ENCODE peak calls at places on chromosomes 11 and 22, in ten cellular contexts. One of them, this sample, is unnamed.

GRCh38 chr22:41752011-41752975 is 48.2 kb upstream of the CCDC134 start:
- DNase-seq in endothelial cell: no peak
- DNase-seq in GM23248: peak; percentile 18
- DNase-seq in mucosa of descending colon: no peak
- DNase-seq in activated CD4-positive, alpha-beta T cell treated with anti-CD3 and anti-CD28 coated beads, Interleukin-2, amount 50 U/mL, for 24 hours: no peak
- DNase-seq in frontal cortex: no peak
- DNase-seq in NCI-H748 treated with DMSO at 0.1 percent for 48 hours: no peak
- DNase-seq in AML-193: no peak
- DNase-seq in spleen: no peak
- DNase-seq in fibroblast of gingiva: no peak
- DNase-seq in this sample: no peak

GRCh38 chr11:96122601-96123044 is 198.7 kb upstream of the MTMR2 start:
- DNase-seq in activated CD4-positive, alpha-beta T cell treated with anti-CD3 and anti-CD28 coated beads, Interleukin-2, amount 50 U/mL, for 24 hours: no peak
- DNase-seq in endothelial cell: no peak
- DNase-seq in mucosa of descending colon: no peak
- DNase-seq in frontal cortex: no peak
- DNase-seq in GM23248: peak; percentile 55
- DNase-seq in fibroblast of gingiva: no peak
- DNase-seq in NCI-H748 treated with DMSO at 0.1 percent for 48 hours: no peak
- DNase-seq in AML-193: no peak
- DNase-seq in spleen: no peak
- DNase-seq in this sample: no peak

GRCh38 chr11:3669128-3669527 is 2.1 kb downstream of the CHRNA10 start:
- DNase-seq in mucosa of descending colon: no peak
- DNase-seq in endothelial cell: no peak
- DNase-seq in NCI-H748 treated with DMSO at 0.1 percent for 48 hours: no peak
- DNase-seq in frontal cortex: no peak
- DNase-seq in fibroblast of gingiva: no peak
- DNase-seq in AML-193: no peak
- DNase-seq in activated CD4-positive, alpha-beta T cell treated with anti-CD3 and anti-CD28 coated beads, Interleukin-2, amount 50 U/mL, for 24 hours: no peak
- DNase-seq in GM23248: no peak
- DNase-seq in spleen: no peak
- DNase-seq in this sample: no peak

GRCh38 chr11:114183041-114183511 is 113.1 kb upstream of the NNMT start:
- DNase-seq in AML-193: no peak
- DNase-seq in fibroblast of gingiva: no peak
- DNase-seq in spleen: peak; percentile 89
- DNase-seq in GM23248: no peak
- DNase-seq in NCI-H748 treated with DMSO at 0.1 percent for 48 hours: no peak
- DNase-seq in endothelial cell: no peak
- DNase-seq in activated CD4-positive, alpha-beta T cell treated with anti-CD3 and anti-CD28 coated beads, Interleukin-2, amount 50 U/mL, for 24 hours: peak; percentile 14
- DNase-seq in frontal cortex: no peak
- DNase-seq in mucosa of descending colon: no peak
- DNase-seq in this sample: no peak

GRCh38 chr11:86247608-86248007 is 3.1 kb downstream of the EED start:
- DNase-seq in endothelial cell: no peak
- DNase-seq in frontal cortex: no peak
- DNase-seq in mucosa of descending colon: peak; percentile 58
- DNase-seq in NCI-H748 treated with DMSO at 0.1 percent for 48 hours: no peak
- DNase-seq in spleen: no peak
- DNase-seq in AML-193: no peak
- DNase-seq in fibroblast of gingiva: no peak
- DNase-seq in activated CD4-positive, alpha-beta T cell treated with anti-CD3 and anti-CD28 coated beads, Interleukin-2, amount 50 U/mL, for 24 hours: no peak
- DNase-seq in GM23248: no peak
- DNase-seq in this sample: no peak

GRCh38 chr11:117606211-117606610 is 190.8 kb downstream of the DSCAML1 start:
- DNase-seq in endothelial cell: no peak
- DNase-seq in frontal cortex: no peak
- DNase-seq in fibroblast of gingiva: no peak
- DNase-seq in NCI-H748 treated with DMSO at 0.1 percent for 48 hours: no peak
- DNase-seq in GM23248: no peak
- DNase-seq in mucosa of descending colon: no peak
- DNase-seq in activated CD4-positive, alpha-beta T cell treated with anti-CD3 and anti-CD28 coated beads, Interleukin-2, amount 50 U/mL, for 24 hours: no peak
- DNase-seq in AML-193: no peak
- DNase-seq in spleen: no peak
- DNase-seq in this sample: no peak

GRCh38 chr22:19429950-19430889 is 1.3 kb downstream of the HIRA start:
- DNase-seq in endothelial cell: no peak
- DNase-seq in spleen: no peak
- DNase-seq in GM23248: peak; percentile 73
- DNase-seq in frontal cortex: no peak
- DNase-seq in activated CD4-positive, alpha-beta T cell treated with anti-CD3 and anti-CD28 coated beads, Interleukin-2, amount 50 U/mL, for 24 hours: no peak
- DNase-seq in mucosa of descending colon: peak; percentile 46
- DNase-seq in NCI-H748 treated with DMSO at 0.1 percent for 48 hours: no peak
- DNase-seq in fibroblast of gingiva: peak; percentile 68
- DNase-seq in AML-193: peak; percentile 50
- DNase-seq in this sample: no peak

GRCh38 chr11:17765381-17766359 is 31.1 kb downstream of the KCNC1 start:
- DNase-seq in frontal cortex: no peak
- DNase-seq in endothelial cell: peak; percentile 23
- DNase-seq in activated CD4-positive, alpha-beta T cell treated with anti-CD3 and anti-CD28 coated beads, Interleukin-2, amount 50 U/mL, for 24 hours: no peak
- DNase-seq in AML-193: no peak
- DNase-seq in spleen: peak; percentile 59
- DNase-seq in NCI-H748 treated with DMSO at 0.1 percent for 48 hours: no peak
- DNase-seq in fibroblast of gingiva: no peak
- DNase-seq in GM23248: peak; percentile 14
- DNase-seq in mucosa of descending colon: no peak
- DNase-seq in this sample: no peak

GRCh38 chr11:94912806-94913205 is 60.5 kb downstream of the CWC15 start:
- DNase-seq in spleen: no peak
- DNase-seq in AML-193: no peak
- DNase-seq in NCI-H748 treated with DMSO at 0.1 percent for 48 hours: no peak
- DNase-seq in mucosa of descending colon: no peak
- DNase-seq in fibroblast of gingiva: no peak
- DNase-seq in frontal cortex: no peak
- DNase-seq in GM23248: no peak
- DNase-seq in endothelial cell: no peak
- DNase-seq in activated CD4-positive, alpha-beta T cell treated with anti-CD3 and anti-CD28 coated beads, Interleukin-2, amount 50 U/mL, for 24 hours: no peak
- DNase-seq in this sample: no peak

GRCh38 chr22:50253941-50254340 is 2.9 kb upstream of the HDAC10 start:
- DNase-seq in spleen: no peak
- DNase-seq in GM23248: no peak
- DNase-seq in endothelial cell: no peak
- DNase-seq in NCI-H748 treated with DMSO at 0.1 percent for 48 hours: no peak
- DNase-seq in frontal cortex: no peak
- DNase-seq in mucosa of descending colon: no peak
- DNase-seq in activated CD4-positive, alpha-beta T cell treated with anti-CD3 and anti-CD28 coated beads, Interleukin-2, amount 50 U/mL, for 24 hours: no peak
- DNase-seq in fibroblast of gingiva: no peak
- DNase-seq in AML-193: no peak
- DNase-seq in this sample: no peak

GRCh38 chr11:125079151-125079877 is 16.2 kb downstream of the SLC37A2 start:
- DNase-seq in fibroblast of gingiva: no peak
- DNase-seq in NCI-H748 treated with DMSO at 0.1 percent for 48 hours: no peak
- DNase-seq in AML-193: no peak
- DNase-seq in endothelial cell: no peak
- DNase-seq in spleen: no peak
- DNase-seq in GM23248: no peak
- DNase-seq in frontal cortex: no peak
- DNase-seq in activated CD4-positive, alpha-beta T cell treated with anti-CD3 and anti-CD28 coated beads, Interleukin-2, amount 50 U/mL, for 24 hours: no peak
- DNase-seq in mucosa of descending colon: no peak
- DNase-seq in this sample: no peak

GRCh38 chr22:50014053-50014501 is 1.5 kb upstream of the IL17REL start:
- DNase-seq in AML-193: no peak
- DNase-seq in activated CD4-positive, alpha-beta T cell treated with anti-CD3 and anti-CD28 coated beads, Interleukin-2, amount 50 U/mL, for 24 hours: no peak
- DNase-seq in frontal cortex: no peak
- DNase-seq in endothelial cell: no peak
- DNase-seq in NCI-H748 treated with DMSO at 0.1 percent for 48 hours: no peak
- DNase-seq in mucosa of descending colon: no peak
- DNase-seq in GM23248: no peak
- DNase-seq in spleen: no peak
- DNase-seq in fibroblast of gingiva: no peak
- DNase-seq in this sample: no peak

GRCh38 chr22:29704528-29705285 is 15.1 kb upstream of the CABP7 start:
- DNase-seq in activated CD4-positive, alpha-beta T cell treated with anti-CD3 and anti-CD28 coated beads, Interleukin-2, amount 50 U/mL, for 24 hours: no peak
- DNase-seq in spleen: no peak
- DNase-seq in fibroblast of gingiva: no peak
- DNase-seq in frontal cortex: peak; percentile 60
- DNase-seq in AML-193: no peak
- DNase-seq in endothelial cell: no peak
- DNase-seq in GM23248: peak; percentile 68
- DNase-seq in NCI-H748 treated with DMSO at 0.1 percent for 48 hours: no peak
- DNase-seq in mucosa of descending colon: peak; percentile 30
- DNase-seq in this sample: peak; percentile 65

GRCh38 chr22:46653596-46653995 is 33.4 kb downstream of the GRAMD4 start:
- DNase-seq in NCI-H748 treated with DMSO at 0.1 percent for 48 hours: no peak
- DNase-seq in endothelial cell: no peak
- DNase-seq in frontal cortex: no peak
- DNase-seq in spleen: no peak
- DNase-seq in mucosa of descending colon: peak; percentile 38
- DNase-seq in activated CD4-positive, alpha-beta T cell treated with anti-CD3 and anti-CD28 coated beads, Interleukin-2, amount 50 U/mL, for 24 hours: no peak
- DNase-seq in fibroblast of gingiva: no peak
- DNase-seq in AML-193: no peak
- DNase-seq in GM23248: no peak
- DNase-seq in this sample: no peak

This sample was measured in amygdala.